ENCODE peak calls at places on chromosomes 7 and 10, in eight cellular contexts. Z is lower lobe of right lung, T is IMR-90, M is A549, J is Caco-2, N is HCT116, C is breast epithelium, I is heart right ventricle. Y is an unnamed sample.
A peak's percentile ranks its signal among the peaks of the same experiment; 100 is the strongest.

GRCh38 chr7:95772771-95773581 is 622 bp downstream of the DYNC1I1 start:
- DNase-seq in Z (peak; percentile 42), T (no peak), M (no peak), J (no peak), N (no peak), C (no peak), I (peak; percentile 33), Y (no peak)

GRCh38 chr7:28351450-28351849 is 60.9 kb upstream of the CREB5 start:
- DNase-seq in Z (no peak), T (no peak), M (no peak), J (no peak), N (no peak), C (no peak), I (no peak), Y (no peak)

GRCh38 chr10:117148284-117148683 is 10.2 kb upstream of the VAX1 start:
- DNase-seq in Z (no peak), T (no peak), M (no peak), J (no peak), N (no peak), C (no peak), I (no peak), Y (no peak)

GRCh38 chr10:88707429-88708110 is 1.5 kb downstream of the LIPK start:
- DNase-seq in Z (no peak), T (peak; percentile 81), M (no peak), J (no peak), N (peak; percentile 69), C (no peak), I (no peak), Y (no peak)

GRCh38 chr10:93614101-93614825 is 1.9 kb downstream of the PDE6C start:
- DNase-seq in Z (no peak), T (no peak), M (no peak), J (peak; percentile 11), N (no peak), C (no peak), I (no peak), Y (no peak)

GRCh38 chr10:131846224-131847101 is 54.3 kb upstream of the PPP2R2D start:
- DNase-seq in Z (no peak), T (no peak), M (no peak), J (no peak), N (no peak), C (no peak), I (no peak), Y (no peak)

GRCh38 chr10:13681095-13681494 is 94.3 kb downstream of the PRPF18 start:
- DNase-seq in Z (no peak), T (no peak), M (no peak), J (peak; percentile 59), N (no peak), C (no peak), I (no peak), Y (no peak)

GRCh38 chr7:8386926-8387550 is 46.4 kb upstream of the NXPH1 start:
- DNase-seq in Z (no peak), T (no peak), M (no peak), J (peak; percentile 9), N (no peak), C (no peak), I (no peak), Y (no peak)

GRCh38 chr7:90599892-90600555 is 3.9 kb downstream of the CDK14 start:
- DNase-seq in Z (no peak), T (peak; percentile 64), M (no peak), J (no peak), N (no peak), C (no peak), I (no peak), Y (no peak)

GRCh38 chr10:71093531-71093930 is 118.8 kb upstream of the UNC5B start:
- DNase-seq in Z (no peak), T (no peak), M (no peak), J (no peak), N (no peak), C (peak; percentile 6), I (no peak), Y (no peak)

GRCh38 chr7:137978464-137979237 is 23.2 kb downstream of the CREB3L2 start:
- DNase-seq in Z (no peak), T (peak; percentile 100), M (peak; percentile 72), J (no peak), N (peak; percentile 89), C (no peak), I (peak; percentile 33), Y (no peak)

GRCh38 chr7:38751416-38751815 is 120.2 kb upstream of the AMPH start:
- DNase-seq in Z (no peak), T (peak; percentile 10), M (no peak), J (no peak), N (no peak), C (no peak), I (no peak), Y (no peak)

GRCh38 chr7:155427411-155428038 is 30.4 kb upstream of the EN2 start:
- DNase-seq in Z (peak; percentile 19), T (no peak), M (no peak), J (no peak), N (no peak), C (no peak), I (no peak), Y (no peak)

GRCh38 chr10:69819713-69820506 is 18.2 kb downstream of the COL13A1 start:
- DNase-seq in Z (no peak), T (peak; percentile 46), M (no peak), J (no peak), N (no peak), C (no peak), I (no peak), Y (no peak)

GRCh38 chr10:129464251-129464650 is 2.8 kb upstream of the MGMT start:
- DNase-seq in Z (no peak), T (no peak), M (no peak), J (peak; percentile 59), N (no peak), C (no peak), I (no peak), Y (no peak)

GRCh38 chr7:74479961-74480829 is 26.5 kb downstream of the GTF2IRD1 start:
- DNase-seq in Z (peak; percentile 87), T (peak; percentile 93), M (no peak), J (no peak), N (no peak), C (peak; percentile 65), I (peak; percentile 83), Y (no peak)

GRCh38 chr10:34006471-34006870 is 672.0 kb upstream of the NRP1 start:
- DNase-seq in Z (no peak), T (no peak), M (no peak), J (no peak), N (no peak), C (no peak), I (no peak), Y (no peak)

GRCh38 chr10:103442031-103442461 is 10.1 kb downstream of the CALHM2 start:
- DNase-seq in Z (no peak), T (peak; percentile 55), M (no peak), J (no peak), N (no peak), C (no peak), I (peak; percentile 61), Y (no peak)

GRCh38 chr10:96636546-96636945 is 49.7 kb upstream of the TM9SF3 start:
- DNase-seq in Z (no peak), T (no peak), M (no peak), J (no peak), N (no peak), C (no peak), I (no peak), Y (no peak)

GRCh38 chr7:120554960-120555571 is 282.1 kb downstream of the KCND2 start:
- DNase-seq in Z (no peak), T (peak; percentile 47), M (peak; percentile 7), J (peak; percentile 64), N (peak; percentile 47), C (no peak), I (no peak), Y (peak; percentile 80)

GRCh38 chr10:118712930-118713634 is 41.7 kb downstream of the CACUL1 start:
- DNase-seq in Z (no peak), T (no peak), M (no peak), J (no peak), N (no peak), C (no peak), I (no peak), Y (peak; percentile 23)

GRCh38 chr10:689433-690226 is at the start of gene DIP2C:
- DNase-seq in Z (peak; percentile 79), T (peak; percentile 77), M (peak; percentile 83), J (peak; percentile 90), N (peak; percentile 16), C (no peak), I (peak; percentile 81), Y (peak; percentile 58)

GRCh38 chr7:72334733-72335132 is 77.4 kb downstream of the CALN1 start:
- DNase-seq in Z (no peak), T (no peak), M (no peak), J (no peak), N (no peak), C (no peak), I (no peak), Y (no peak)

GRCh38 chr10:21500578-21500910 is 24.9 kb downstream of the SKIDA1 start:
- DNase-seq in Z (no peak), T (no peak), M (no peak), J (no peak), N (no peak), C (no peak), I (no peak), Y (no peak)
- H3K4me1 ChIP-seq in Z (peaks cover 26% of the 10 kb centered on the region), T (no peaks in the 10 kb centered on the region), M (peaks cover 9% of the 10 kb centered on the region), J (peaks cover 8% of the 10 kb centered on the region), N (peaks cover 15% of the 10 kb centered on the region), C (no peaks in the 10 kb centered on the region), I (peaks cover 15% of the 10 kb centered on the region), Y (peaks cover 24% of the 10 kb centered on the region)

GRCh38 chr7:157661611-157661975 is 324.8 kb downstream of the DNAJB6 start:
- DNase-seq in Z (no peak), T (no peak), M (no peak), J (no peak), N (no peak), C (no peak), I (no peak), Y (no peak)

GRCh38 chr7:157664866-157665633 is 328.2 kb downstream of the DNAJB6 start:
- DNase-seq in Z (no peak), T (no peak), M (no peak), J (no peak), N (peak; percentile 63), C (no peak), I (no peak), Y (no peak)

GRCh38 chr7:157662110-157662791 is 325.4 kb downstream of the DNAJB6 start:
- DNase-seq in Z (no peak), T (no peak), M (no peak), J (no peak), N (no peak), C (no peak), I (no peak), Y (no peak)

GRCh38 chr7:157664034-157664433 is 327.2 kb downstream of the DNAJB6 start:
- DNase-seq in Z (no peak), T (no peak), M (no peak), J (no peak), N (no peak), C (no peak), I (no peak), Y (no peak)

GRCh38 chr7:157663061-157663863 is 326.5 kb downstream of the DNAJB6 start:
- DNase-seq in Z (no peak), T (no peak), M (no peak), J (no peak), N (no peak), C (no peak), I (no peak), Y (no peak)
- H3K9me3 ChIP-seq in Z (no peaks in the 10 kb centered on the region), T (peaks cover 59% of the 10 kb centered on the region), M (no peaks in the 10 kb centered on the region), J (no peaks in the 10 kb centered on the region), N (no peaks in the 10 kb centered on the region), C (peaks cover 4% of the 10 kb centered on the region), I (no peaks in the 10 kb centered on the region), Y (no peaks in the 10 kb centered on the region)

GRCh38 chr7:128941323-128941890 is 3.7 kb downstream of the IRF5 start:
- DNase-seq in Z (no peak), T (no peak), M (no peak), J (no peak), N (no peak), C (no peak), I (no peak), Y (no peak)
- H3K4me3 ChIP-seq in Z (peak overlapping the region; percentile 68), T (no peak overlapping the region), M (no peak overlapping the region), J (no peak overlapping the region), N (no peak overlapping the region), C (peak overlapping the region; percentile 51), I (no peak overlapping the region), Y (no peak overlapping the region)

GRCh38 chr10:4632757-4633156 is 193.2 kb upstream of the AKR1E2 start:
- DNase-seq in Z (no peak), T (no peak), M (no peak), J (no peak), N (no peak), C (no peak), I (no peak), Y (no peak)
- H3K4me1 ChIP-seq in Z (no peaks in the 10 kb centered on the region), T (no peaks in the 10 kb centered on the region), M (no peaks in the 10 kb centered on the region), J (no peaks in the 10 kb centered on the region), N (no peaks in the 10 kb centered on the region), C (no peaks in the 10 kb centered on the region), I (no peaks in the 10 kb centered on the region), Y (no peaks in the 10 kb centered on the region)

Y was measured in HAP-1.